ENCODE peak calls at places on chromosomes 11 and 22, in four cellular contexts. E is PC-3; N is CD8-positive, alpha-beta memory T cell; R is SW 1271. V is an unnamed sample.

GRCh38 chr11:119471329-119471728 is 48.4 kb upstream of the THY1 start:
- DNase-seq in E (no peak), N (no peak), R (no peak), V (no peak)

GRCh38 chr11:82733444-82734119 is at the start of gene FAM181B:
- DNase-seq in E (no peak), N (no peak), R (no peak), V (peak)

GRCh38 chr11:105100206-105100605 is 39.4 kb downstream of the CARD18 start:
- DNase-seq in E (peak), N (no peak), R (no peak), V (no peak)

GRCh38 chr11:45145421-45146071 is 893 bp upstream of the PRDM11 start:
- DNase-seq in E (no peak), N (no peak), R (no peak), V (peak)

GRCh38 chr11:2156416-2157182 is 4.4 kb downstream of the INS start:
- DNase-seq in E (peak), N (peak), R (no peak), V (peak)

GRCh38 chr11:82942376-82942775 is 40.8 kb downstream of the DDIAS start:
- DNase-seq in E (no peak), N (no peak), R (no peak), V (no peak)

GRCh38 chr22:20175597-20175900 is 24.7 kb upstream of the CCDC188 start:
- DNase-seq in E (no peak), N (no peak), R (no peak), V (no peak)

GRCh38 chr11:63829823-63830489 is 9.0 kb upstream of the MARK2 start:
- DNase-seq in E (no peak), N (no peak), R (no peak), V (peak)

GRCh38 chr22:41290262-41291221 is 4.6 kb upstream of the RANGAP1 start:
- DNase-seq in E (peak), N (no peak), R (peak), V (peak)

V was measured in AG08396.